ENCODE peak calls at places on chromosomes 11 and 22, in ten cellular contexts. One of them, this sample, is unnamed.

GRCh38 chr11:87043894-87044293 is 6.2 kb downstream of the TMEM135 start:
- DNase-seq in activated T-cell treated with anti-CD3 and anti-CD28 coated beads, Interleukin-2, amount 50 U/mL, for 48 hours: no peak
- DNase-seq in substantia nigra: no peak
- DNase-seq in activated naive CD8-positive, alpha-beta T cell treated with anti-CD3 and anti-CD28 coated beads, Interleukin-2, amount 50 U/mL, for 24 hours: no peak
- DNase-seq in esophagus squamous epithelium: no peak
- DNase-seq in T-helper 2 cell: no peak
- DNase-seq in stimulated activated CD8-positive, alpha-beta memory T cell treated with anti-CD3 and anti-CD28 coated beads, Interleukin-12 subunit alpha, Interleukin-12 subunit beta, amount 100 ng/mL, for 1 hour: no peak
- DNase-seq in DMS79: no peak
- DNase-seq in neuronal stem cell: no peak
- DNase-seq in caudate nucleus: no peak
- DNase-seq in this sample: no peak

GRCh38 chr11:75288846-75289760 is 48.5 kb downstream of the TPBGL start:
- DNase-seq in activated T-cell treated with anti-CD3 and anti-CD28 coated beads, Interleukin-2, amount 50 U/mL, for 48 hours: no peak
- DNase-seq in substantia nigra: no peak
- DNase-seq in activated naive CD8-positive, alpha-beta T cell treated with anti-CD3 and anti-CD28 coated beads, Interleukin-2, amount 50 U/mL, for 24 hours: no peak
- DNase-seq in esophagus squamous epithelium: no peak
- DNase-seq in T-helper 2 cell: no peak
- DNase-seq in stimulated activated CD8-positive, alpha-beta memory T cell treated with anti-CD3 and anti-CD28 coated beads, Interleukin-12 subunit alpha, Interleukin-12 subunit beta, amount 100 ng/mL, for 1 hour: no peak
- DNase-seq in DMS79: no peak
- DNase-seq in neuronal stem cell: no peak
- DNase-seq in caudate nucleus: no peak
- DNase-seq in this sample: no peak

GRCh38 chr11:1117970-1118369 is 39.8 kb upstream of the MUC5AC start:
- DNase-seq in activated T-cell treated with anti-CD3 and anti-CD28 coated beads, Interleukin-2, amount 50 U/mL, for 48 hours: no peak
- DNase-seq in substantia nigra: no peak
- DNase-seq in activated naive CD8-positive, alpha-beta T cell treated with anti-CD3 and anti-CD28 coated beads, Interleukin-2, amount 50 U/mL, for 24 hours: no peak
- DNase-seq in esophagus squamous epithelium: no peak
- DNase-seq in T-helper 2 cell: no peak
- DNase-seq in stimulated activated CD8-positive, alpha-beta memory T cell treated with anti-CD3 and anti-CD28 coated beads, Interleukin-12 subunit alpha, Interleukin-12 subunit beta, amount 100 ng/mL, for 1 hour: no peak
- DNase-seq in DMS79: no peak
- DNase-seq in neuronal stem cell: no peak
- DNase-seq in caudate nucleus: no peak
- DNase-seq in this sample: peak; percentile 28

GRCh38 chr11:64032050-64032449 is 3.7 kb upstream of the FLRT1 start:
- DNase-seq in activated T-cell treated with anti-CD3 and anti-CD28 coated beads, Interleukin-2, amount 50 U/mL, for 48 hours: no peak
- DNase-seq in substantia nigra: no peak
- DNase-seq in activated naive CD8-positive, alpha-beta T cell treated with anti-CD3 and anti-CD28 coated beads, Interleukin-2, amount 50 U/mL, for 24 hours: no peak
- DNase-seq in esophagus squamous epithelium: no peak
- DNase-seq in T-helper 2 cell: no peak
- DNase-seq in stimulated activated CD8-positive, alpha-beta memory T cell treated with anti-CD3 and anti-CD28 coated beads, Interleukin-12 subunit alpha, Interleukin-12 subunit beta, amount 100 ng/mL, for 1 hour: no peak
- DNase-seq in DMS79: no peak
- DNase-seq in neuronal stem cell: no peak
- DNase-seq in caudate nucleus: no peak
- DNase-seq in this sample: no peak

GRCh38 chr22:21015051-21016006 is at the start of gene P2RX6:
- DNase-seq in activated T-cell treated with anti-CD3 and anti-CD28 coated beads, Interleukin-2, amount 50 U/mL, for 48 hours: no peak
- DNase-seq in substantia nigra: no peak
- DNase-seq in activated naive CD8-positive, alpha-beta T cell treated with anti-CD3 and anti-CD28 coated beads, Interleukin-2, amount 50 U/mL, for 24 hours: no peak
- DNase-seq in esophagus squamous epithelium: no peak
- DNase-seq in T-helper 2 cell: no peak
- DNase-seq in stimulated activated CD8-positive, alpha-beta memory T cell treated with anti-CD3 and anti-CD28 coated beads, Interleukin-12 subunit alpha, Interleukin-12 subunit beta, amount 100 ng/mL, for 1 hour: no peak
- DNase-seq in DMS79: no peak
- DNase-seq in neuronal stem cell: no peak
- DNase-seq in caudate nucleus: no peak
- DNase-seq in this sample: peak; percentile 43

GRCh38 chr22:17119481-17120202 is 1.5 kb downstream of the TMEM121B start:
- DNase-seq in activated T-cell treated with anti-CD3 and anti-CD28 coated beads, Interleukin-2, amount 50 U/mL, for 48 hours: peak; percentile 39
- DNase-seq in substantia nigra: no peak
- DNase-seq in activated naive CD8-positive, alpha-beta T cell treated with anti-CD3 and anti-CD28 coated beads, Interleukin-2, amount 50 U/mL, for 24 hours: peak; percentile 39
- DNase-seq in esophagus squamous epithelium: no peak
- DNase-seq in T-helper 2 cell: no peak
- DNase-seq in stimulated activated CD8-positive, alpha-beta memory T cell treated with anti-CD3 and anti-CD28 coated beads, Interleukin-12 subunit alpha, Interleukin-12 subunit beta, amount 100 ng/mL, for 1 hour: no peak
- DNase-seq in DMS79: no peak
- DNase-seq in neuronal stem cell: no peak
- DNase-seq in caudate nucleus: no peak
- DNase-seq in this sample: no peak

GRCh38 chr11:35619030-35619753 is 932 bp downstream of the FJX1 start:
- DNase-seq in activated T-cell treated with anti-CD3 and anti-CD28 coated beads, Interleukin-2, amount 50 U/mL, for 48 hours: peak; percentile 43
- DNase-seq in substantia nigra: no peak
- DNase-seq in activated naive CD8-positive, alpha-beta T cell treated with anti-CD3 and anti-CD28 coated beads, Interleukin-2, amount 50 U/mL, for 24 hours: peak; percentile 33
- DNase-seq in esophagus squamous epithelium: no peak
- DNase-seq in T-helper 2 cell: no peak
- DNase-seq in stimulated activated CD8-positive, alpha-beta memory T cell treated with anti-CD3 and anti-CD28 coated beads, Interleukin-12 subunit alpha, Interleukin-12 subunit beta, amount 100 ng/mL, for 1 hour: no peak
- DNase-seq in DMS79: no peak
- DNase-seq in neuronal stem cell: peak; percentile 56
- DNase-seq in caudate nucleus: no peak
- DNase-seq in this sample: no peak

GRCh38 chr11:67290801-67291200 is 1.7 kb downstream of the ANKRD13D start:
- DNase-seq in activated T-cell treated with anti-CD3 and anti-CD28 coated beads, Interleukin-2, amount 50 U/mL, for 48 hours: no peak
- DNase-seq in substantia nigra: no peak
- DNase-seq in activated naive CD8-positive, alpha-beta T cell treated with anti-CD3 and anti-CD28 coated beads, Interleukin-2, amount 50 U/mL, for 24 hours: no peak
- DNase-seq in esophagus squamous epithelium: no peak
- DNase-seq in T-helper 2 cell: no peak
- DNase-seq in stimulated activated CD8-positive, alpha-beta memory T cell treated with anti-CD3 and anti-CD28 coated beads, Interleukin-12 subunit alpha, Interleukin-12 subunit beta, amount 100 ng/mL, for 1 hour: no peak
- DNase-seq in DMS79: no peak
- DNase-seq in neuronal stem cell: no peak
- DNase-seq in caudate nucleus: no peak
- DNase-seq in this sample: no peak

GRCh38 chr11:18490736-18491485 is 35.3 kb downstream of the LDHAL6A start:
- DNase-seq in activated T-cell treated with anti-CD3 and anti-CD28 coated beads, Interleukin-2, amount 50 U/mL, for 48 hours: no peak
- DNase-seq in substantia nigra: no peak
- DNase-seq in activated naive CD8-positive, alpha-beta T cell treated with anti-CD3 and anti-CD28 coated beads, Interleukin-2, amount 50 U/mL, for 24 hours: no peak
- DNase-seq in esophagus squamous epithelium: no peak
- DNase-seq in T-helper 2 cell: no peak
- DNase-seq in stimulated activated CD8-positive, alpha-beta memory T cell treated with anti-CD3 and anti-CD28 coated beads, Interleukin-12 subunit alpha, Interleukin-12 subunit beta, amount 100 ng/mL, for 1 hour: no peak
- DNase-seq in DMS79: no peak
- DNase-seq in neuronal stem cell: no peak
- DNase-seq in caudate nucleus: no peak
- DNase-seq in this sample: no peak

GRCh38 chr11:110968348-110969062 is 256.3 kb upstream of the ARHGAP20 start:
- DNase-seq in activated T-cell treated with anti-CD3 and anti-CD28 coated beads, Interleukin-2, amount 50 U/mL, for 48 hours: no peak
- DNase-seq in substantia nigra: no peak
- DNase-seq in activated naive CD8-positive, alpha-beta T cell treated with anti-CD3 and anti-CD28 coated beads, Interleukin-2, amount 50 U/mL, for 24 hours: no peak
- DNase-seq in esophagus squamous epithelium: no peak
- DNase-seq in T-helper 2 cell: no peak
- DNase-seq in stimulated activated CD8-positive, alpha-beta memory T cell treated with anti-CD3 and anti-CD28 coated beads, Interleukin-12 subunit alpha, Interleukin-12 subunit beta, amount 100 ng/mL, for 1 hour: no peak
- DNase-seq in DMS79: no peak
- DNase-seq in neuronal stem cell: no peak
- DNase-seq in caudate nucleus: no peak
- DNase-seq in this sample: no peak

GRCh38 chr11:56624661-56625110 is 10.0 kb upstream of the OR5M1 start:
- DNase-seq in activated T-cell treated with anti-CD3 and anti-CD28 coated beads, Interleukin-2, amount 50 U/mL, for 48 hours: no peak
- DNase-seq in substantia nigra: no peak
- DNase-seq in activated naive CD8-positive, alpha-beta T cell treated with anti-CD3 and anti-CD28 coated beads, Interleukin-2, amount 50 U/mL, for 24 hours: no peak
- DNase-seq in esophagus squamous epithelium: no peak
- DNase-seq in T-helper 2 cell: no peak
- DNase-seq in stimulated activated CD8-positive, alpha-beta memory T cell treated with anti-CD3 and anti-CD28 coated beads, Interleukin-12 subunit alpha, Interleukin-12 subunit beta, amount 100 ng/mL, for 1 hour: no peak
- DNase-seq in DMS79: no peak
- DNase-seq in neuronal stem cell: peak; percentile 38
- DNase-seq in caudate nucleus: no peak
- DNase-seq in this sample: no peak

GRCh38 chr11:78420796-78421209 is 3.2 kb upstream of the GAB2 start:
- DNase-seq in activated T-cell treated with anti-CD3 and anti-CD28 coated beads, Interleukin-2, amount 50 U/mL, for 48 hours: peak; percentile 73
- DNase-seq in substantia nigra: no peak
- DNase-seq in activated naive CD8-positive, alpha-beta T cell treated with anti-CD3 and anti-CD28 coated beads, Interleukin-2, amount 50 U/mL, for 24 hours: peak; percentile 71
- DNase-seq in esophagus squamous epithelium: no peak
- DNase-seq in T-helper 2 cell: no peak
- DNase-seq in stimulated activated CD8-positive, alpha-beta memory T cell treated with anti-CD3 and anti-CD28 coated beads, Interleukin-12 subunit alpha, Interleukin-12 subunit beta, amount 100 ng/mL, for 1 hour: no peak
- DNase-seq in DMS79: peak; percentile 95
- DNase-seq in neuronal stem cell: no peak
- DNase-seq in caudate nucleus: no peak
- DNase-seq in this sample: peak; percentile 96

GRCh38 chr22:29096736-29097669 is 24.2 kb downstream of the KREMEN1 start:
- DNase-seq in activated T-cell treated with anti-CD3 and anti-CD28 coated beads, Interleukin-2, amount 50 U/mL, for 48 hours: no peak
- DNase-seq in substantia nigra: no peak
- DNase-seq in activated naive CD8-positive, alpha-beta T cell treated with anti-CD3 and anti-CD28 coated beads, Interleukin-2, amount 50 U/mL, for 24 hours: no peak
- DNase-seq in esophagus squamous epithelium: no peak
- DNase-seq in T-helper 2 cell: no peak
- DNase-seq in stimulated activated CD8-positive, alpha-beta memory T cell treated with anti-CD3 and anti-CD28 coated beads, Interleukin-12 subunit alpha, Interleukin-12 subunit beta, amount 100 ng/mL, for 1 hour: no peak
- DNase-seq in DMS79: no peak
- DNase-seq in neuronal stem cell: no peak
- DNase-seq in caudate nucleus: no peak
- DNase-seq in this sample: no peak

GRCh38 chr22:48575567-48576332 is 1251.9 kb downstream of the BRD1 start:
- DNase-seq in activated T-cell treated with anti-CD3 and anti-CD28 coated beads, Interleukin-2, amount 50 U/mL, for 48 hours: no peak
- DNase-seq in substantia nigra: no peak
- DNase-seq in activated naive CD8-positive, alpha-beta T cell treated with anti-CD3 and anti-CD28 coated beads, Interleukin-2, amount 50 U/mL, for 24 hours: no peak
- DNase-seq in esophagus squamous epithelium: no peak
- DNase-seq in T-helper 2 cell: no peak
- DNase-seq in stimulated activated CD8-positive, alpha-beta memory T cell treated with anti-CD3 and anti-CD28 coated beads, Interleukin-12 subunit alpha, Interleukin-12 subunit beta, amount 100 ng/mL, for 1 hour: no peak
- DNase-seq in DMS79: no peak
- DNase-seq in neuronal stem cell: no peak
- DNase-seq in caudate nucleus: no peak
- DNase-seq in this sample: no peak

GRCh38 chr11:32154275-32154674 is 63.4 kb downstream of the RCN1 start:
- DNase-seq in activated T-cell treated with anti-CD3 and anti-CD28 coated beads, Interleukin-2, amount 50 U/mL, for 48 hours: no peak
- DNase-seq in substantia nigra: no peak
- DNase-seq in activated naive CD8-positive, alpha-beta T cell treated with anti-CD3 and anti-CD28 coated beads, Interleukin-2, amount 50 U/mL, for 24 hours: no peak
- DNase-seq in esophagus squamous epithelium: no peak
- DNase-seq in T-helper 2 cell: no peak
- DNase-seq in stimulated activated CD8-positive, alpha-beta memory T cell treated with anti-CD3 and anti-CD28 coated beads, Interleukin-12 subunit alpha, Interleukin-12 subunit beta, amount 100 ng/mL, for 1 hour: no peak
- DNase-seq in DMS79: no peak
- DNase-seq in neuronal stem cell: no peak
- DNase-seq in caudate nucleus: no peak
- DNase-seq in this sample: no peak

GRCh38 chr11:8097926-8098325 is 16.9 kb downstream of the TUB start:
- DNase-seq in activated T-cell treated with anti-CD3 and anti-CD28 coated beads, Interleukin-2, amount 50 U/mL, for 48 hours: no peak
- DNase-seq in substantia nigra: no peak
- DNase-seq in activated naive CD8-positive, alpha-beta T cell treated with anti-CD3 and anti-CD28 coated beads, Interleukin-2, amount 50 U/mL, for 24 hours: no peak
- DNase-seq in esophagus squamous epithelium: no peak
- DNase-seq in T-helper 2 cell: no peak
- DNase-seq in stimulated activated CD8-positive, alpha-beta memory T cell treated with anti-CD3 and anti-CD28 coated beads, Interleukin-12 subunit alpha, Interleukin-12 subunit beta, amount 100 ng/mL, for 1 hour: no peak
- DNase-seq in DMS79: no peak
- DNase-seq in neuronal stem cell: no peak
- DNase-seq in caudate nucleus: no peak
- DNase-seq in this sample: no peak

GRCh38 chr11:62449451-62449851 is 30.6 kb downstream of the SCGB1A1 start:
- DNase-seq in activated T-cell treated with anti-CD3 and anti-CD28 coated beads, Interleukin-2, amount 50 U/mL, for 48 hours: no peak
- DNase-seq in substantia nigra: no peak
- DNase-seq in activated naive CD8-positive, alpha-beta T cell treated with anti-CD3 and anti-CD28 coated beads, Interleukin-2, amount 50 U/mL, for 24 hours: no peak
- DNase-seq in esophagus squamous epithelium: no peak
- DNase-seq in T-helper 2 cell: no peak
- DNase-seq in stimulated activated CD8-positive, alpha-beta memory T cell treated with anti-CD3 and anti-CD28 coated beads, Interleukin-12 subunit alpha, Interleukin-12 subunit beta, amount 100 ng/mL, for 1 hour: no peak
- DNase-seq in DMS79: no peak
- DNase-seq in neuronal stem cell: no peak
- DNase-seq in caudate nucleus: no peak
- DNase-seq in this sample: no peak

GRCh38 chr11:132122701-132123100 is 752.3 kb downstream of the NTM start:
- DNase-seq in activated T-cell treated with anti-CD3 and anti-CD28 coated beads, Interleukin-2, amount 50 U/mL, for 48 hours: no peak
- DNase-seq in substantia nigra: no peak
- DNase-seq in activated naive CD8-positive, alpha-beta T cell treated with anti-CD3 and anti-CD28 coated beads, Interleukin-2, amount 50 U/mL, for 24 hours: no peak
- DNase-seq in esophagus squamous epithelium: no peak
- DNase-seq in T-helper 2 cell: no peak
- DNase-seq in stimulated activated CD8-positive, alpha-beta memory T cell treated with anti-CD3 and anti-CD28 coated beads, Interleukin-12 subunit alpha, Interleukin-12 subunit beta, amount 100 ng/mL, for 1 hour: no peak
- DNase-seq in DMS79: no peak
- DNase-seq in neuronal stem cell: no peak
- DNase-seq in caudate nucleus: no peak
- DNase-seq in this sample: no peak

GRCh38 chr11:121328213-121328966 is 35.8 kb downstream of the SC5D start:
- DNase-seq in activated T-cell treated with anti-CD3 and anti-CD28 coated beads, Interleukin-2, amount 50 U/mL, for 48 hours: peak; percentile 43
- DNase-seq in substantia nigra: no peak
- DNase-seq in activated naive CD8-positive, alpha-beta T cell treated with anti-CD3 and anti-CD28 coated beads, Interleukin-2, amount 50 U/mL, for 24 hours: peak; percentile 16
- DNase-seq in esophagus squamous epithelium: no peak
- DNase-seq in T-helper 2 cell: peak; percentile 18
- DNase-seq in stimulated activated CD8-positive, alpha-beta memory T cell treated with anti-CD3 and anti-CD28 coated beads, Interleukin-12 subunit alpha, Interleukin-12 subunit beta, amount 100 ng/mL, for 1 hour: peak; percentile 8
- DNase-seq in DMS79: no peak
- DNase-seq in neuronal stem cell: no peak
- DNase-seq in caudate nucleus: no peak
- DNase-seq in this sample: no peak

GRCh38 chr22:37618072-37618656 is 9.5 kb downstream of the GGA1 start:
- DNase-seq in activated T-cell treated with anti-CD3 and anti-CD28 coated beads, Interleukin-2, amount 50 U/mL, for 48 hours: no peak
- DNase-seq in substantia nigra: no peak
- DNase-seq in activated naive CD8-positive, alpha-beta T cell treated with anti-CD3 and anti-CD28 coated beads, Interleukin-2, amount 50 U/mL, for 24 hours: no peak
- DNase-seq in esophagus squamous epithelium: no peak
- DNase-seq in T-helper 2 cell: no peak
- DNase-seq in stimulated activated CD8-positive, alpha-beta memory T cell treated with anti-CD3 and anti-CD28 coated beads, Interleukin-12 subunit alpha, Interleukin-12 subunit beta, amount 100 ng/mL, for 1 hour: no peak
- DNase-seq in DMS79: no peak
- DNase-seq in neuronal stem cell: no peak
- DNase-seq in caudate nucleus: no peak
- DNase-seq in this sample: peak; percentile 40

GRCh38 chr22:23182289-23183106 is 2.2 kb downstream of the BCR start:
- DNase-seq in activated T-cell treated with anti-CD3 and anti-CD28 coated beads, Interleukin-2, amount 50 U/mL, for 48 hours: peak; percentile 79
- DNase-seq in substantia nigra: no peak
- DNase-seq in activated naive CD8-positive, alpha-beta T cell treated with anti-CD3 and anti-CD28 coated beads, Interleukin-2, amount 50 U/mL, for 24 hours: peak; percentile 72
- DNase-seq in esophagus squamous epithelium: no peak
- DNase-seq in T-helper 2 cell: peak; percentile 38
- DNase-seq in stimulated activated CD8-positive, alpha-beta memory T cell treated with anti-CD3 and anti-CD28 coated beads, Interleukin-12 subunit alpha, Interleukin-12 subunit beta, amount 100 ng/mL, for 1 hour: no peak
- DNase-seq in DMS79: no peak
- DNase-seq in neuronal stem cell: no peak
- DNase-seq in caudate nucleus: no peak
- DNase-seq in this sample: peak; percentile 53

GRCh38 chr11:128684582-128685382 is 9.1 kb upstream of the FLI1 start:
- DNase-seq in activated T-cell treated with anti-CD3 and anti-CD28 coated beads, Interleukin-2, amount 50 U/mL, for 48 hours: no peak
- DNase-seq in substantia nigra: no peak
- DNase-seq in activated naive CD8-positive, alpha-beta T cell treated with anti-CD3 and anti-CD28 coated beads, Interleukin-2, amount 50 U/mL, for 24 hours: no peak
- DNase-seq in esophagus squamous epithelium: no peak
- DNase-seq in T-helper 2 cell: no peak
- DNase-seq in stimulated activated CD8-positive, alpha-beta memory T cell treated with anti-CD3 and anti-CD28 coated beads, Interleukin-12 subunit alpha, Interleukin-12 subunit beta, amount 100 ng/mL, for 1 hour: no peak
- DNase-seq in DMS79: no peak
- DNase-seq in neuronal stem cell: no peak
- DNase-seq in caudate nucleus: no peak
- DNase-seq in this sample: no peak

GRCh38 chr22:27195104-27195503 is 537.7 kb downstream of the MIAT start:
- DNase-seq in activated T-cell treated with anti-CD3 and anti-CD28 coated beads, Interleukin-2, amount 50 U/mL, for 48 hours: no peak
- DNase-seq in substantia nigra: no peak
- DNase-seq in activated naive CD8-positive, alpha-beta T cell treated with anti-CD3 and anti-CD28 coated beads, Interleukin-2, amount 50 U/mL, for 24 hours: no peak
- DNase-seq in esophagus squamous epithelium: no peak
- DNase-seq in T-helper 2 cell: no peak
- DNase-seq in stimulated activated CD8-positive, alpha-beta memory T cell treated with anti-CD3 and anti-CD28 coated beads, Interleukin-12 subunit alpha, Interleukin-12 subunit beta, amount 100 ng/mL, for 1 hour: no peak
- DNase-seq in DMS79: no peak
- DNase-seq in neuronal stem cell: no peak
- DNase-seq in caudate nucleus: no peak
- DNase-seq in this sample: no peak

GRCh38 chr11:107076832-107077231 is 58.6 kb upstream of the GUCY1A2 start:
- DNase-seq in activated T-cell treated with anti-CD3 and anti-CD28 coated beads, Interleukin-2, amount 50 U/mL, for 48 hours: no peak
- DNase-seq in substantia nigra: no peak
- DNase-seq in activated naive CD8-positive, alpha-beta T cell treated with anti-CD3 and anti-CD28 coated beads, Interleukin-2, amount 50 U/mL, for 24 hours: no peak
- DNase-seq in esophagus squamous epithelium: no peak
- DNase-seq in T-helper 2 cell: no peak
- DNase-seq in stimulated activated CD8-positive, alpha-beta memory T cell treated with anti-CD3 and anti-CD28 coated beads, Interleukin-12 subunit alpha, Interleukin-12 subunit beta, amount 100 ng/mL, for 1 hour: no peak
- DNase-seq in DMS79: no peak
- DNase-seq in neuronal stem cell: no peak
- DNase-seq in caudate nucleus: no peak
- DNase-seq in this sample: no peak

GRCh38 chr22:20319041-20319744 is 667 bp downstream of the DGCR6L start:
- DNase-seq in activated T-cell treated with anti-CD3 and anti-CD28 coated beads, Interleukin-2, amount 50 U/mL, for 48 hours: no peak
- DNase-seq in substantia nigra: no peak
- DNase-seq in activated naive CD8-positive, alpha-beta T cell treated with anti-CD3 and anti-CD28 coated beads, Interleukin-2, amount 50 U/mL, for 24 hours: no peak
- DNase-seq in esophagus squamous epithelium: no peak
- DNase-seq in T-helper 2 cell: peak; percentile 7
- DNase-seq in stimulated activated CD8-positive, alpha-beta memory T cell treated with anti-CD3 and anti-CD28 coated beads, Interleukin-12 subunit alpha, Interleukin-12 subunit beta, amount 100 ng/mL, for 1 hour: no peak
- DNase-seq in DMS79: no peak
- DNase-seq in neuronal stem cell: no peak
- DNase-seq in caudate nucleus: no peak
- DNase-seq in this sample: peak; percentile 10

GRCh38 chr11:24714601-24715000 is 217.7 kb downstream of the LUZP2 start:
- DNase-seq in activated T-cell treated with anti-CD3 and anti-CD28 coated beads, Interleukin-2, amount 50 U/mL, for 48 hours: no peak
- DNase-seq in substantia nigra: no peak
- DNase-seq in activated naive CD8-positive, alpha-beta T cell treated with anti-CD3 and anti-CD28 coated beads, Interleukin-2, amount 50 U/mL, for 24 hours: no peak
- DNase-seq in esophagus squamous epithelium: no peak
- DNase-seq in T-helper 2 cell: no peak
- DNase-seq in stimulated activated CD8-positive, alpha-beta memory T cell treated with anti-CD3 and anti-CD28 coated beads, Interleukin-12 subunit alpha, Interleukin-12 subunit beta, amount 100 ng/mL, for 1 hour: no peak
- DNase-seq in DMS79: no peak
- DNase-seq in neuronal stem cell: no peak
- DNase-seq in caudate nucleus: no peak
- DNase-seq in this sample: no peak

GRCh38 chr11:26231252-26231661 is 100.7 kb upstream of the ANO3 start:
- DNase-seq in activated T-cell treated with anti-CD3 and anti-CD28 coated beads, Interleukin-2, amount 50 U/mL, for 48 hours: no peak
- DNase-seq in substantia nigra: no peak
- DNase-seq in activated naive CD8-positive, alpha-beta T cell treated with anti-CD3 and anti-CD28 coated beads, Interleukin-2, amount 50 U/mL, for 24 hours: no peak
- DNase-seq in esophagus squamous epithelium: no peak
- DNase-seq in T-helper 2 cell: no peak
- DNase-seq in stimulated activated CD8-positive, alpha-beta memory T cell treated with anti-CD3 and anti-CD28 coated beads, Interleukin-12 subunit alpha, Interleukin-12 subunit beta, amount 100 ng/mL, for 1 hour: no peak
- DNase-seq in DMS79: no peak
- DNase-seq in neuronal stem cell: no peak
- DNase-seq in caudate nucleus: no peak
- DNase-seq in this sample: no peak

GRCh38 chr11:20207781-20208621 is 47.7 kb upstream of the DBX1 start:
- DNase-seq in activated T-cell treated with anti-CD3 and anti-CD28 coated beads, Interleukin-2, amount 50 U/mL, for 48 hours: no peak
- DNase-seq in substantia nigra: no peak
- DNase-seq in activated naive CD8-positive, alpha-beta T cell treated with anti-CD3 and anti-CD28 coated beads, Interleukin-2, amount 50 U/mL, for 24 hours: no peak
- DNase-seq in esophagus squamous epithelium: no peak
- DNase-seq in T-helper 2 cell: no peak
- DNase-seq in stimulated activated CD8-positive, alpha-beta memory T cell treated with anti-CD3 and anti-CD28 coated beads, Interleukin-12 subunit alpha, Interleukin-12 subunit beta, amount 100 ng/mL, for 1 hour: no peak
- DNase-seq in DMS79: no peak
- DNase-seq in neuronal stem cell: peak; percentile 20
- DNase-seq in caudate nucleus: no peak
- DNase-seq in this sample: no peak

This sample was measured in CD14-positive monocyte.